ENCODE peak calls at places on chromosome 3, in four cellular contexts. F is SW480, V is activated T-helper 1 cell treated with Interleukin-2 at 50 U/mL for 16 hours, O is NCI-H774. S is an unnamed sample.

GRCh38 chr3:100185847-100186246 is 71.5 kb upstream of the FILIP1L start:
- DNase-seq in F (no peak), V (no peak), O (no peak), S (peak)

GRCh38 chr3:54822206-54822605 is 105.7 kb downstream of the LRTM1 start:
- DNase-seq in F (no peak), V (no peak), O (no peak), S (peak)

GRCh38 chr3:61924065-61924740 is 362.8 kb downstream of the PTPRG start:
- DNase-seq in F (no peak), V (no peak), O (no peak), S (no peak)

GRCh38 chr3:168624892-168625291 is 529.2 kb upstream of the GOLIM4 start:
- DNase-seq in F (no peak), V (no peak), O (no peak), S (no peak)

GRCh38 chr3:188661801-188662200 is 507.8 kb downstream of the LPP start:
- DNase-seq in F (no peak), V (no peak), O (no peak), S (no peak)

GRCh38 chr3:126269360-126269759 is 87.8 kb downstream of the KLF15 start:
- DNase-seq in F (peak), V (no peak), O (no peak), S (no peak)

GRCh38 chr3:10775259-10775658 is 40.8 kb upstream of the SLC6A11 start:
- DNase-seq in F (no peak), V (no peak), O (no peak), S (no peak)

GRCh38 chr3:23589586-23589985 is 216.2 kb upstream of the UBE2E1 start:
- DNase-seq in F (no peak), V (no peak), O (no peak), S (no peak)

GRCh38 chr3:178320481-178321352 is 215.5 kb upstream of the KCNMB2 start:
- DNase-seq in F (peak), V (no peak), O (peak), S (peak)

GRCh38 chr3:152197451-152197850 is 71.3 kb upstream of the MBNL1 start:
- DNase-seq in F (no peak), V (no peak), O (no peak), S (no peak)

GRCh38 chr3:184234224-184234623 is 4.8 kb downstream of the VWA5B2 start:
- DNase-seq in F (peak), V (no peak), O (no peak), S (peak)

GRCh38 chr3:110583373-110583935 is 488.2 kb upstream of the NECTIN3 start:
- DNase-seq in F (no peak), V (no peak), O (no peak), S (peak)

GRCh38 chr3:196108075-196108743 is 26.3 kb upstream of the TFRC start:
- DNase-seq in F (no peak), V (no peak), O (no peak), S (no peak)

GRCh38 chr3:178304758-178305157 is 231.5 kb upstream of the KCNMB2 start:
- DNase-seq in F (no peak), V (no peak), O (no peak), S (peak)

GRCh38 chr3:55489804-55490132 is 2.7 kb upstream of the WNT5A start:
- DNase-seq in F (peak), V (no peak), O (no peak), S (no peak)

GRCh38 chr3:152564454-152564853 is 270.5 kb upstream of the P2RY1 start:
- DNase-seq in F (no peak), V (no peak), O (no peak), S (no peak)

GRCh38 chr3:18237251-18238005 is 187.7 kb downstream of the SATB1 start:
- DNase-seq in F (no peak), V (no peak), O (peak), S (peak)

GRCh38 chr3:24496529-24497482 is 2.2 kb upstream of the THRB start:
- DNase-seq in F (peak), V (no peak), O (no peak), S (peak)

S was measured in HFFc6.